ENCODE peak calls at places on chromosomes 5 and 9, in eight cellular contexts. One of them, this sample, is unnamed.

GRCh38 chr5:107553063-107553676 is 117.6 kb downstream of the EFNA5 start:
- DNase-seq in PC-3: peak; percentile 34
- DNase-seq in PC-9: no peak
- DNase-seq in hepatocyte: no peak
- DNase-seq in neural progenitor cell: no peak
- DNase-seq in Karpas-422: no peak
- DNase-seq in SK-N-SH: no peak
- DNase-seq in mesendoderm: no peak
- DNase-seq in this sample: no peak

GRCh38 chr9:109855540-109855939 is 75.5 kb downstream of the PALM2AKAP2 start:
- DNase-seq in PC-3: no peak
- DNase-seq in Karpas-422: no peak
- DNase-seq in mesendoderm: no peak
- DNase-seq in hepatocyte: no peak
- DNase-seq in neural progenitor cell: no peak
- DNase-seq in PC-9: no peak
- DNase-seq in SK-N-SH: no peak
- DNase-seq in this sample: no peak

GRCh38 chr5:32027093-32027716 is 146.9 kb downstream of the GOLPH3 start:
- DNase-seq in Karpas-422: no peak
- DNase-seq in neural progenitor cell: peak; percentile 28
- DNase-seq in hepatocyte: no peak
- DNase-seq in PC-9: no peak
- DNase-seq in mesendoderm: peak; percentile 32
- DNase-seq in PC-3: no peak
- DNase-seq in SK-N-SH: no peak
- DNase-seq in this sample: no peak

GRCh38 chr9:90965911-90966290 is 164.3 kb downstream of the SYK start:
- DNase-seq in SK-N-SH: no peak
- DNase-seq in PC-9: no peak
- DNase-seq in hepatocyte: no peak
- DNase-seq in Karpas-422: no peak
- DNase-seq in neural progenitor cell: no peak
- DNase-seq in mesendoderm: no peak
- DNase-seq in PC-3: peak; percentile 4
- DNase-seq in this sample: no peak

GRCh38 chr5:73918791-73919221 is 292.8 kb downstream of the ARHGEF28 start:
- DNase-seq in PC-9: no peak
- DNase-seq in mesendoderm: no peak
- DNase-seq in hepatocyte: no peak
- DNase-seq in SK-N-SH: no peak
- DNase-seq in PC-3: no peak
- DNase-seq in neural progenitor cell: no peak
- DNase-seq in Karpas-422: no peak
- DNase-seq in this sample: no peak

GRCh38 chr9:95218790-95219189 is 98.7 kb downstream of the FANCC start:
- DNase-seq in hepatocyte: no peak
- DNase-seq in neural progenitor cell: no peak
- DNase-seq in PC-9: no peak
- DNase-seq in SK-N-SH: no peak
- DNase-seq in mesendoderm: peak; percentile 38
- DNase-seq in Karpas-422: no peak
- DNase-seq in PC-3: no peak
- DNase-seq in this sample: no peak

GRCh38 chr5:61330341-61330878 is 1.6 kb upstream of the ZSWIM6 start:
- DNase-seq in neural progenitor cell: peak; percentile 77
- DNase-seq in Karpas-422: peak; percentile 49
- DNase-seq in SK-N-SH: peak; percentile 45
- DNase-seq in mesendoderm: peak; percentile 97
- DNase-seq in PC-3: peak; percentile 50
- DNase-seq in hepatocyte: no peak
- DNase-seq in PC-9: peak; percentile 59
- DNase-seq in this sample: peak; percentile 6

GRCh38 chr5:95859327-95860060 is 37.0 kb upstream of the GLRX start:
- DNase-seq in Karpas-422: no peak
- DNase-seq in hepatocyte: peak; percentile 54
- DNase-seq in mesendoderm: peak; percentile 53
- DNase-seq in neural progenitor cell: no peak
- DNase-seq in PC-3: peak; percentile 83
- DNase-seq in SK-N-SH: no peak
- DNase-seq in PC-9: no peak
- DNase-seq in this sample: no peak

GRCh38 chr5:11903121-11903613 is 1.1 kb downstream of the CTNND2 start:
- DNase-seq in PC-9: no peak
- DNase-seq in neural progenitor cell: peak; percentile 62
- DNase-seq in SK-N-SH: no peak
- DNase-seq in Karpas-422: no peak
- DNase-seq in PC-3: no peak
- DNase-seq in hepatocyte: peak; percentile 34
- DNase-seq in mesendoderm: peak; percentile 20
- DNase-seq in this sample: no peak

GRCh38 chr9:5384436-5384835 is 44.8 kb upstream of the RLN1 start:
- DNase-seq in PC-3: no peak
- DNase-seq in mesendoderm: no peak
- DNase-seq in hepatocyte: no peak
- DNase-seq in neural progenitor cell: no peak
- DNase-seq in PC-9: no peak
- DNase-seq in SK-N-SH: no peak
- DNase-seq in Karpas-422: no peak
- DNase-seq in this sample: no peak

GRCh38 chr9:115213777-115214428 is 95.9 kb upstream of the TNC start:
- DNase-seq in neural progenitor cell: no peak
- DNase-seq in PC-3: peak; percentile 43
- DNase-seq in hepatocyte: peak; percentile 69
- DNase-seq in mesendoderm: peak; percentile 90
- DNase-seq in PC-9: peak; percentile 79
- DNase-seq in Karpas-422: no peak
- DNase-seq in SK-N-SH: peak; percentile 10
- DNase-seq in this sample: no peak

GRCh38 chr9:97564291-97565175 is 63.1 kb downstream of the TMOD1 start:
- DNase-seq in neural progenitor cell: peak; percentile 38
- DNase-seq in PC-9: no peak
- DNase-seq in Karpas-422: no peak
- DNase-seq in PC-3: peak; percentile 64
- DNase-seq in hepatocyte: peak; percentile 68
- DNase-seq in SK-N-SH: peak; percentile 83
- DNase-seq in mesendoderm: no peak
- DNase-seq in this sample: no peak

GRCh38 chr9:79257215-79257614 is 314.6 kb upstream of the TLE4 start:
- DNase-seq in neural progenitor cell: peak; percentile 24
- DNase-seq in mesendoderm: no peak
- DNase-seq in hepatocyte: peak; percentile 17
- DNase-seq in Karpas-422: no peak
- DNase-seq in PC-9: no peak
- DNase-seq in PC-3: no peak
- DNase-seq in SK-N-SH: no peak
- DNase-seq in this sample: no peak

GRCh38 chr5:179310439-179311090 is 34.7 kb downstream of the ADAMTS2 start:
- DNase-seq in mesendoderm: no peak
- DNase-seq in hepatocyte: no peak
- DNase-seq in SK-N-SH: no peak
- DNase-seq in Karpas-422: no peak
- DNase-seq in PC-3: no peak
- DNase-seq in neural progenitor cell: no peak
- DNase-seq in PC-9: no peak
- DNase-seq in this sample: no peak

GRCh38 chr5:176741566-176742211 is 68.7 kb upstream of the UNC5A start:
- DNase-seq in neural progenitor cell: no peak
- DNase-seq in mesendoderm: no peak
- DNase-seq in PC-9: no peak
- DNase-seq in hepatocyte: no peak
- DNase-seq in SK-N-SH: peak; percentile 52
- DNase-seq in PC-3: no peak
- DNase-seq in Karpas-422: no peak
- DNase-seq in this sample: no peak

GRCh38 chr5:154406231-154406630 is 39.6 kb upstream of the SAP30L start:
- DNase-seq in Karpas-422: no peak
- DNase-seq in mesendoderm: no peak
- DNase-seq in hepatocyte: peak; percentile 30
- DNase-seq in PC-3: peak; percentile 92
- DNase-seq in PC-9: peak; percentile 56
- DNase-seq in SK-N-SH: no peak
- DNase-seq in neural progenitor cell: no peak
- DNase-seq in this sample: no peak

GRCh38 chr5:173412566-173412965 is 84.4 kb upstream of the STC2 start:
- DNase-seq in PC-3: no peak
- DNase-seq in neural progenitor cell: no peak
- DNase-seq in hepatocyte: no peak
- DNase-seq in mesendoderm: peak; percentile 9
- DNase-seq in PC-9: no peak
- DNase-seq in Karpas-422: no peak
- DNase-seq in SK-N-SH: no peak
- DNase-seq in this sample: no peak

GRCh38 chr5:56588636-56589485 is 226.5 kb upstream of the MAP3K1 start:
- DNase-seq in neural progenitor cell: peak; percentile 50
- DNase-seq in PC-9: no peak
- DNase-seq in hepatocyte: no peak
- DNase-seq in mesendoderm: peak; percentile 62
- DNase-seq in Karpas-422: peak; percentile 59
- DNase-seq in PC-3: no peak
- DNase-seq in SK-N-SH: no peak
- DNase-seq in this sample: no peak

GRCh38 chr5:14157494-14157782 is 14.3 kb downstream of the TRIO start:
- DNase-seq in PC-9: no peak
- DNase-seq in Karpas-422: no peak
- DNase-seq in neural progenitor cell: no peak
- DNase-seq in PC-3: no peak
- DNase-seq in hepatocyte: no peak
- DNase-seq in mesendoderm: no peak
- DNase-seq in SK-N-SH: no peak
- DNase-seq in this sample: no peak

GRCh38 chr5:14158890-14159666 is 15.9 kb downstream of the TRIO start:
- DNase-seq in hepatocyte: no peak
- DNase-seq in SK-N-SH: no peak
- DNase-seq in Karpas-422: no peak
- DNase-seq in mesendoderm: no peak
- DNase-seq in PC-3: no peak
- DNase-seq in PC-9: peak; percentile 11
- DNase-seq in neural progenitor cell: no peak
- DNase-seq in this sample: no peak

GRCh38 chr5:14156611-14157493 is 13.7 kb downstream of the TRIO start:
- DNase-seq in Karpas-422: no peak
- DNase-seq in PC-3: peak; percentile 98
- DNase-seq in neural progenitor cell: no peak
- DNase-seq in SK-N-SH: peak; percentile 45
- DNase-seq in hepatocyte: peak; percentile 55
- DNase-seq in PC-9: peak; percentile 99
- DNase-seq in mesendoderm: peak; percentile 79
- DNase-seq in this sample: no peak

GRCh38 chr5:14161825-14162556 is 18.8 kb downstream of the TRIO start:
- DNase-seq in SK-N-SH: no peak
- DNase-seq in neural progenitor cell: no peak
- DNase-seq in PC-9: no peak
- DNase-seq in hepatocyte: no peak
- DNase-seq in Karpas-422: no peak
- DNase-seq in PC-3: no peak
- DNase-seq in mesendoderm: no peak
- DNase-seq in this sample: no peak

GRCh38 chr5:14160116-14160515 is 17.0 kb downstream of the TRIO start:
- DNase-seq in Karpas-422: no peak
- DNase-seq in PC-9: no peak
- DNase-seq in neural progenitor cell: no peak
- DNase-seq in hepatocyte: no peak
- DNase-seq in SK-N-SH: no peak
- DNase-seq in mesendoderm: no peak
- DNase-seq in PC-3: no peak
- DNase-seq in this sample: no peak
- H3K79me2 ChIP-seq in Karpas-422: no peaks in the 10 kb centered on the region
- H3K79me2 ChIP-seq in PC-9: peaks cover 95% of the 10 kb centered on the region
- H3K79me2 ChIP-seq in neural progenitor cell: peaks cover 100% of the 10 kb centered on the region
- H3K79me2 ChIP-seq in hepatocyte: peaks cover 91% of the 10 kb centered on the region
- H3K79me2 ChIP-seq in SK-N-SH: peaks cover 99% of the 10 kb centered on the region
- H3K79me2 ChIP-seq in mesendoderm: peaks cover 95% of the 10 kb centered on the region
- H3K79me2 ChIP-seq in PC-3: peaks cover 98% of the 10 kb centered on the region
- H3K79me2 ChIP-seq in this sample: no peaks in the 10 kb centered on the region

GRCh38 chr5:14331377-14331776 is 188.2 kb downstream of the TRIO start:
- DNase-seq in Karpas-422: no peak
- DNase-seq in SK-N-SH: no peak
- DNase-seq in PC-9: no peak
- DNase-seq in neural progenitor cell: no peak
- DNase-seq in hepatocyte: no peak
- DNase-seq in PC-3: no peak
- DNase-seq in mesendoderm: no peak
- DNase-seq in this sample: no peak
- H3K79me2 ChIP-seq in Karpas-422: no peaks in the 10 kb centered on the region
- H3K79me2 ChIP-seq in SK-N-SH: peaks cover 100% of the 10 kb centered on the region
- H3K79me2 ChIP-seq in PC-9: peaks cover 4% of the 10 kb centered on the region
- H3K79me2 ChIP-seq in neural progenitor cell: no peaks in the 10 kb centered on the region
- H3K79me2 ChIP-seq in hepatocyte: no peaks in the 10 kb centered on the region
- H3K79me2 ChIP-seq in PC-3: peaks cover 42% of the 10 kb centered on the region
- H3K79me2 ChIP-seq in mesendoderm: peaks cover 1% of the 10 kb centered on the region
- H3K79me2 ChIP-seq in this sample: no peaks in the 10 kb centered on the region

DNA sequence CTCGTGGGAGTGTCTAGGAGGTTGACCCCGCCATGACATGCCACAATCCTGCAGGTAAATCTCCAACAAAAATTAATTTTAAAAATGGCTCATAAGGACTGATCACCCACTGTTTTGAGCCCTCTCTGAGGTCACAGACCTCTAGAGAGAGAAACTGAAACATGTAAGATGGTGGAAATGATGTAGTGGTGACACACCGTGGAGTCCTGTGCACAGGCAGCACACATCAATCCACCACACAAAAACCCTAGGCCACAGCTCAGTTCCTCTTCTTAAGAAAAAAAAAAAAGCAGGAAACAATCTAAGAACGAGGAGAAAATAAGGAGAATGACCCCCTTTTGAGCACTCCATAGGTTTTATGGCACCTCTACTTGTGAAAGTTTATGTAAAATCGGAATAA is 93.8 kb upstream of the FAM120A start:
- DNase-seq in PC-3: no peak
- DNase-seq in SK-N-SH: no peak
- DNase-seq in neural progenitor cell: no peak
- DNase-seq in PC-9: no peak
- DNase-seq in Karpas-422: no peak
- DNase-seq in hepatocyte: no peak
- DNase-seq in mesendoderm: no peak
- DNase-seq in this sample: no peak
- H3K79me2 ChIP-seq in PC-3: no peaks in the 10 kb centered on the region
- H3K79me2 ChIP-seq in SK-N-SH: no peaks in the 10 kb centered on the region
- H3K79me2 ChIP-seq in neural progenitor cell: no peaks in the 10 kb centered on the region
- H3K79me2 ChIP-seq in PC-9: no peaks in the 10 kb centered on the region
- H3K79me2 ChIP-seq in Karpas-422: no peaks in the 10 kb centered on the region
- H3K79me2 ChIP-seq in hepatocyte: no peaks in the 10 kb centered on the region
- H3K79me2 ChIP-seq in mesendoderm: peaks cover 1% of the 10 kb centered on the region
- H3K79me2 ChIP-seq in this sample: no peaks in the 10 kb centered on the region

DNA sequence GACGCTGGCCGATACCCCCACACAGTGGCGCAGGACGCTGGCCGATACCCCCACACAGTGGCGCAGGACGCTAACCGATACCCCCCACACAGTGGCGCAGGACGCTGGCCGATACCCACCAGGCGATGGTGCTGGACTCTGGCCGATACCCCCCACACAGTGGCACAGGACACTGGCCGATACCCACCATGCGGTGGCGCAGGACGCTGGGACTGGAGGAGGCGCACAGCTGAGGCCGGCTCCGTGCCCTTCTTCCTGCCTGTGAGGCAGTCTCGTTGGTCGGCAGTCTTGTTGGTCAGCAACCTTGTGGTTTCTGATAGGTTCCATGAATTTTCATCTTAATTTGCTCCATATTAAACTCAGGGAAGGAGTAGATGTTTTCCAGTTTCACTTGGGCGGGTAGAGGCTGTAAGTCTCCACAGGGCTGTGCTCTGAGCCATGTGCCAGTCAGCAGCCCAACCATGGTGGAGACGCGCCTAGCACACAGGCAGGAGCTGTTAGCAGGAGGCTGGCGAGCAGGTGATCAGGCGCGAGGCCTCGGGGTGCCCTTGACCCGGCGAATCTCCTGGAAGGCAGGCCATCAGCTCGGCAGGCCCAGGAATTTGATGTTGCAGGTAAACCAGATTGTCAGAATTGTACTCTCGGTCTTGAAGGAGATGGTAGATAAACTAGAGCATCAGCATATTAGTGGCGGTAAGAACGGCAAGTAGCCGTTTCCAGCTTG is 75.6 kb downstream of the EHMT1 start:
- DNase-seq in PC-3: no peak
- DNase-seq in hepatocyte: no peak
- DNase-seq in Karpas-422: no peak
- DNase-seq in mesendoderm: no peak
- DNase-seq in neural progenitor cell: no peak
- DNase-seq in PC-9: no peak
- DNase-seq in SK-N-SH: no peak
- DNase-seq in this sample: no peak
- H3K79me2 ChIP-seq in PC-3: peaks cover 83% of the 10 kb centered on the region
- H3K79me2 ChIP-seq in hepatocyte: peaks cover 89% of the 10 kb centered on the region
- H3K79me2 ChIP-seq in Karpas-422: peaks cover 87% of the 10 kb centered on the region
- H3K79me2 ChIP-seq in mesendoderm: peaks cover 65% of the 10 kb centered on the region
- H3K79me2 ChIP-seq in neural progenitor cell: peaks cover 92% of the 10 kb centered on the region
- H3K79me2 ChIP-seq in PC-9: peaks cover 55% of the 10 kb centered on the region
- H3K79me2 ChIP-seq in SK-N-SH: peaks cover 87% of the 10 kb centered on the region
- H3K79me2 ChIP-seq in this sample: peaks cover 93% of the 10 kb centered on the region

This sample was measured in DND-41.